ENCODE peak calls at places on chromosomes 16 and 17, in six cellular contexts. Z, Y, G, C, U and V are unnamed samples.
A peak's percentile ranks its signal among the peaks of the same experiment; 100 is the strongest.

GRCh38 chr17:3035256-3035967 is 28.0 kb downstream of the OR1D5 start:
- DNase-seq in Z (no peak), Y (no peak), G (no peak), C (no peak), U (peak; percentile 20), V (no peak)

GRCh38 chr16:71681360-71681759 is 43.1 kb downstream of the PHLPP2 start:
- DNase-seq in Z (no peak), Y (no peak), G (no peak), C (no peak), U (no peak), V (no peak)

GRCh38 chr16:70157105-70157476 is 16.5 kb upstream of the CLEC18C start:
- DNase-seq in Z (no peak), Y (no peak), G (no peak), C (no peak), U (no peak), V (peak; percentile 10)

GRCh38 chr16:72442381-72443158 is 270.6 kb upstream of the PMFBP1 start:
- DNase-seq in Z (no peak), Y (no peak), G (no peak), C (no peak), U (no peak), V (no peak)

GRCh38 chr16:83852774-83853173 is 45.0 kb downstream of the HSBP1 start:
- DNase-seq in Z (no peak), Y (no peak), G (no peak), C (no peak), U (no peak), V (no peak)

GRCh38 chr16:76484020-76484419 is 206.8 kb downstream of the CNTNAP4 start:
- DNase-seq in Z (no peak), Y (no peak), G (no peak), C (no peak), U (no peak), V (no peak)

GRCh38 chr17:16378631-16379282 is 2.1 kb upstream of the UBB start:
- DNase-seq in Z (no peak), Y (no peak), G (no peak), C (peak; percentile 35), U (no peak), V (no peak)

GRCh38 chr16:81181013-81181720 is 57.3 kb upstream of the BCO1 start:
- DNase-seq in Z (peak; percentile 98), Y (peak; percentile 94), G (no peak), C (peak; percentile 91), U (peak; percentile 62), V (peak; percentile 90)

GRCh38 chr16:27048316-27048715 is 18.4 kb upstream of the C16orf82 start:
- DNase-seq in Z (no peak), Y (no peak), G (no peak), C (no peak), U (no peak), V (no peak)

GRCh38 chr17:28572294-28573099 is 1.2 kb upstream of the PIGS start:
- DNase-seq in Z (no peak), Y (no peak), G (no peak), C (no peak), U (no peak), V (no peak)

GRCh38 chr16:50812046-50812445 is 70.2 kb downstream of the CYLD start:
- DNase-seq in Z (no peak), Y (no peak), G (no peak), C (no peak), U (no peak), V (no peak)

GRCh38 chr17:38322156-38322779 is 21.5 kb downstream of the GPR179 start:
- DNase-seq in Z (no peak), Y (peak; percentile 76), G (peak; percentile 76), C (peak; percentile 65), U (peak; percentile 78), V (peak; percentile 83)

GRCh38 chr16:69029121-69029520 is 76.3 kb upstream of the HAS3 start:
- DNase-seq in Z (no peak), Y (no peak), G (no peak), C (no peak), U (no peak), V (no peak)

GRCh38 chr16:85303354-85303883 is 191.1 kb upstream of the CIBAR2 start:
- DNase-seq in Z (peak; percentile 48), Y (peak; percentile 81), G (peak; percentile 85), C (peak; percentile 80), U (peak; percentile 79), V (peak; percentile 54)

GRCh38 chr16:85514601-85515318 is 98.4 kb upstream of the GSE1 start:
- DNase-seq in Z (no peak), Y (peak; percentile 89), G (no peak), C (peak; percentile 91), U (peak; percentile 72), V (no peak)

GRCh38 chr16:12612598-12613101 is 191.0 kb downstream of the CPPED1 start:
- DNase-seq in Z (no peak), Y (no peak), G (no peak), C (no peak), U (no peak), V (no peak)

GRCh38 chr16:49067776-49068175 is 213.9 kb downstream of the CBLN1 start:
- DNase-seq in Z (no peak), Y (no peak), G (no peak), C (no peak), U (no peak), V (no peak)

GRCh38 chr17:63841350-63842172 is 924 bp downstream of the SMARCD2 start:
- DNase-seq in Z (no peak), Y (peak; percentile 89), G (peak; percentile 61), C (peak; percentile 73), U (peak; percentile 75), V (peak; percentile 35)

GRCh38 chr17:61200349-61200735 is 199.3 kb upstream of the TBX2 start:
- DNase-seq in Z (no peak), Y (no peak), G (no peak), C (no peak), U (no peak), V (no peak)

GRCh38 chr17:61196799-61197198 is 202.8 kb upstream of the TBX2 start:
- DNase-seq in Z (no peak), Y (no peak), G (no peak), C (no peak), U (no peak), V (no peak)

GRCh38 chr17:61199431-61200348 is 200.0 kb upstream of the TBX2 start:
- DNase-seq in Z (no peak), Y (no peak), G (no peak), C (no peak), U (no peak), V (no peak)

GRCh38 chr17:61201211-61201610 is 198.4 kb upstream of the TBX2 start:
- DNase-seq in Z (no peak), Y (no peak), G (no peak), C (no peak), U (no peak), V (no peak)

DNA sequence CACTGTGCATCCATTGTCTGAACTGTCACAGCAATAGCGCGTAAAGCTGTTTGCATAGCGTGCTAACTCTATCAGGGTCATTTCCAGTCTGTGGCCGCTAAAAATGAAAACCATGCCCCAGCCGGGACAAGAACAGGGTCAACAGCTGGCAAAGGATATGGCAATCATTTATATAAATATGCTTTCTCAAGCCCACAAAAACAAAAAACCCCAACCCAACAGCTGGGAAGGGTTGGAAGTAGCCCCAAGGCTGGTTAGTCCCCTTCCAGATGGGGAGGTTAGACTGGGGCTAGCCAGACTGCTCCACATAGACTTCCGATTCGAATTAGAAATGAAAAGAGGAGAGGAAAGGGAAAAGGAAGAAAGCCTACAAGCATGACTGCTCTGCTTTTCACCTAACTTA is 203.3 kb upstream of the TBX2 start:
- DNase-seq in Z (no peak), Y (no peak), G (no peak), C (no peak), U (no peak), V (no peak)
- H3K4me3 ChIP-seq in Z (no peak overlapping the region), Y (no peak overlapping the region), G (no peak overlapping the region), C (no peak overlapping the region), U (no peak overlapping the region), V (no peak overlapping the region)

DNA sequence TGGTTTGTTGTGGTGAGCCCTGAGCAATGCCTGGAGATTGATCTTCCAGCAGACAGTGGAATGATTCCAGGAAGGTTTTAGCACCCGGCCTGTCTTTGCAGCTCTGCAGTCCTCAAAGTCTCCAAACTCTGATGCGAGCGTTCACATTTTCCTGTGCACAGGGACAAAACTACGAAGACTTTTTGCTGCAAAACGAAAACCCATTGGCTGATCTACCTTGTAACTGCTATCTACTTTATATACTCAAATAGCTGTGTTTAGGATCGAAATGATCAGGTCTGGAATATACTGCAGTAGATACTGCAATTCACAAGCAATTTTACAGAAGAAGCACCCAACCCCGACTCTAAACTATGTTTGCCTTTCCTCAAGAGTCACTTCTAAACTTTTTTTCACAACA is 21.7 kb downstream of the G6PC1 start:
- DNase-seq in Z (no peak), Y (no peak), G (no peak), C (no peak), U (no peak), V (no peak)
- H3K36me3 ChIP-seq in Z (no peaks in the 10 kb centered on the region), Y (no peaks in the 10 kb centered on the region), G (no peaks in the 10 kb centered on the region), C (no peaks in the 10 kb centered on the region), U (no peaks in the 10 kb centered on the region), V (no peaks in the 10 kb centered on the region)

DNA sequence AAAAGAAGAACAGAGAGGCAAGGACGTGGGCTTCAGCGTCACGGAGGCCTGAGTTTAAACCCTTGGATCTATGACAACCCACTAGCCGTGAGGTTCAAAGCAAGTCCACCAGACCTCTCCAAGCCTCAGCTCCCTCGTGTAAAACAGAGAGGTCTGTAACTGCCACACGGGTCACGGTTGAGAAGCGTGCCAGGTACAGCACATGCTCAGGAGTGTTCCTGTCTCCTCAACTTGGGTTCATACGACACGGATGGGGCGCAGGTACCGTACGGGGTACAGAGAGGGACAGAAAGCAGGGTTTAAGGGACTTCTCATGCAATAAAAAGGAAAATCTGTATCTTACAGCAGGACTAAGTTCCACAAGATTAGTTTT is 91.7 kb downstream of the NXN start:
- DNase-seq in Z (no peak), Y (peak; percentile 86), G (no peak), C (no peak), U (no peak), V (no peak)
- H3K4me1 ChIP-seq in Z (peaks cover 5% of the 10 kb centered on the region), Y (peaks cover 66% of the 10 kb centered on the region), G (peaks cover 14% of the 10 kb centered on the region), C (no peaks in the 10 kb centered on the region), U (peaks cover 14% of the 10 kb centered on the region), V (peaks cover 2% of the 10 kb centered on the region)

DNA sequence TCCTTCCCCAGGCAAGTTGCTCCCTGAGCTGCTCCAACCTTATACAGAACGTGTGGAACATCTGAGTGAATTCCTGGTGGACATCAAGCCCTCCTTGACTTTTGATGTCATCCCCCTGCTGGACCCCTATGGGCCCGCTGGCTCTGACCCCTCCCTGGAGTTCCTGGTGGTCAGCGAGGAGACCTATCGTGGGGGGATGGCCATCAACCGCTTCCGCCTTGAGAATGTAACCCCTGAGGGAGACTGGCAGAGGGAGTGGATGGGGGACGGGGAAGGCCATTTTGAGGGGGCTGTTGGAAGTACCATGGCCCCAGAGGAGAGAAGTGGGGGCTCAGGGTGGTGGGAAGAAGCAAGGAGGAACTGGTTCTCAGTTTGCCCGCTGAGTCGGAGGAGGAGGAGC is 2.0 kb downstream of the COASY start:
- DNase-seq in Z (no peak), Y (no peak), G (no peak), C (no peak), U (no peak), V (no peak)
- H3K4me3 ChIP-seq in Z (no peak overlapping the region), Y (no peak overlapping the region), G (peak overlapping the region; percentile 82), C (no peak overlapping the region), U (peak overlapping the region; percentile 96), V (no peak overlapping the region)